ENCODE peak calls at places on chromosomes 12 and 14, in seven cellular contexts. C, T, D, F, B, P and U are unnamed samples.

GRCh38 chr12:121812320-121812871 is 8.6 kb downstream of the SETD1B start:
- DNase-seq in C (peak; percentile 98), T (no peak), D (peak; percentile 92), F (no peak), B (peak; percentile 43), P (peak; percentile 58), U (peak; percentile 74)

GRCh38 chr14:58878740-58879139 is 241.0 kb downstream of the DACT1 start:
- DNase-seq in C (no peak), T (no peak), D (no peak), F (no peak), B (no peak), P (no peak), U (no peak)

GRCh38 chr12:120110550-120111501 is 5.7 kb downstream of the RAB35 start:
- DNase-seq in C (no peak), T (no peak), D (no peak), F (peak; percentile 77), B (peak; percentile 29), P (peak; percentile 79), U (peak; percentile 66)

GRCh38 chr12:31234955-31235867 is 90.7 kb downstream of the SINHCAF start:
- DNase-seq in C (peak; percentile 65), T (peak; percentile 66), D (peak; percentile 49), F (no peak), B (no peak), P (peak; percentile 10), U (no peak)

GRCh38 chr12:38886064-38886463 is 19.3 kb downstream of the CPNE8 start:
- DNase-seq in C (no peak), T (no peak), D (no peak), F (no peak), B (no peak), P (no peak), U (no peak)

GRCh38 chr12:59372971-59373370 is 222.9 kb upstream of the SLC16A7 start:
- DNase-seq in C (peak; percentile 5), T (peak; percentile 13), D (no peak), F (no peak), B (no peak), P (no peak), U (no peak)

GRCh38 chr14:104741803-104742251 is 11.1 kb upstream of the SIVA1 start:
- DNase-seq in C (no peak), T (no peak), D (no peak), F (no peak), B (no peak), P (no peak), U (no peak)

GRCh38 chr14:67440513-67440912 is 28.5 kb upstream of the PLEK2 start:
- DNase-seq in C (no peak), T (no peak), D (no peak), F (no peak), B (no peak), P (no peak), U (no peak)

GRCh38 chr12:124817076-124818000 is 46.3 kb downstream of the SCARB1 start:
- DNase-seq in C (no peak), T (no peak), D (no peak), F (no peak), B (no peak), P (no peak), U (no peak)

GRCh38 chr14:24839617-24840203 is 205.7 kb upstream of the GZMB start:
- DNase-seq in C (no peak), T (no peak), D (no peak), F (no peak), B (no peak), P (no peak), U (no peak)

GRCh38 chr12:90152897-90153624 is 444.4 kb upstream of the ATP2B1 start:
- DNase-seq in C (no peak), T (no peak), D (no peak), F (no peak), B (no peak), P (no peak), U (no peak)

GRCh38 chr12:27966870-27967269 is 5.7 kb downstream of the PTHLH start:
- DNase-seq in C (peak; percentile 92), T (no peak), D (peak; percentile 80), F (no peak), B (no peak), P (no peak), U (no peak)

GRCh38 chr14:81801921-81802320 is 268.3 kb upstream of the SEL1L start:
- DNase-seq in C (no peak), T (no peak), D (no peak), F (no peak), B (no peak), P (no peak), U (no peak)

GRCh38 chr12:103626498-103626897 is 39.4 kb downstream of the STAB2 start:
- DNase-seq in C (no peak), T (peak; percentile 33), D (peak; percentile 67), F (no peak), B (no peak), P (no peak), U (no peak)

GRCh38 chr12:49094104-49094948 is at the start of gene DHH:
- DNase-seq in C (no peak), T (no peak), D (no peak), F (no peak), B (no peak), P (no peak), U (no peak)

GRCh38 chr14:67668559-67668958 is 5.9 kb downstream of the VTI1B start:
- DNase-seq in C (no peak), T (no peak), D (no peak), F (peak; percentile 41), B (no peak), P (no peak), U (peak; percentile 29)

GRCh38 chr12:109927622-109928021 is 27.5 kb downstream of the TCHP start:
- DNase-seq in C (peak; percentile 81), T (peak; percentile 77), D (peak; percentile 78), F (no peak), B (peak; percentile 22), P (peak; percentile 46), U (peak; percentile 62)

GRCh38 chr12:77601069-77601468 is 229.6 kb upstream of the NAV3 start:
- DNase-seq in C (no peak), T (no peak), D (no peak), F (no peak), B (no peak), P (no peak), U (no peak)

GRCh38 chr12:107884769-107885694 is 110.5 kb downstream of the ASCL4 start:
- DNase-seq in C (peak; percentile 51), T (peak; percentile 68), D (peak; percentile 43), F (peak; percentile 21), B (peak; percentile 29), P (peak; percentile 68), U (peak; percentile 64)

GRCh38 chr12:52382854-52383253 is 2.6 kb downstream of the KRT84 start:
- DNase-seq in C (no peak), T (no peak), D (no peak), F (no peak), B (no peak), P (no peak), U (no peak)

GRCh38 chr12:89949457-89950195 is 241.0 kb upstream of the ATP2B1 start:
- DNase-seq in C (no peak), T (peak; percentile 20), D (peak; percentile 71), F (peak; percentile 69), B (no peak), P (peak; percentile 60), U (peak; percentile 67)

GRCh38 chr14:85468815-85469214 is 61.1 kb upstream of the FLRT2 start:
- DNase-seq in C (no peak), T (no peak), D (no peak), F (no peak), B (no peak), P (no peak), U (no peak)

GRCh38 chr12:15978431-15978950 is 67.4 kb downstream of the DERA start:
- DNase-seq in C (peak; percentile 20), T (no peak), D (no peak), F (no peak), B (no peak), P (no peak), U (no peak)

GRCh38 chr12:128966411-128966810 is 113.1 kb downstream of the GLT1D1 start:
- DNase-seq in C (no peak), T (no peak), D (no peak), F (no peak), B (no peak), P (peak; percentile 6), U (no peak)

GRCh38 chr12:68131867-68132414 is 27.6 kb downstream of the IFNG start:
- DNase-seq in C (no peak), T (no peak), D (no peak), F (no peak), B (no peak), P (no peak), U (no peak)

GRCh38 chr14:90558041-90558982 is 161.5 kb downstream of the CALM1 start:
- DNase-seq in C (no peak), T (no peak), D (no peak), F (no peak), B (no peak), P (no peak), U (no peak)

GRCh38 chr12:116319851-116320621 is 42.5 kb upstream of the MED13L start:
- DNase-seq in C (peak; percentile 77), T (no peak), D (no peak), F (no peak), B (peak; percentile 28), P (no peak), U (no peak)

GRCh38 chr12:99154264-99154982 is 493.1 kb upstream of the GARIN6 start:
- DNase-seq in C (no peak), T (no peak), D (no peak), F (no peak), B (no peak), P (no peak), U (no peak)

GRCh38 chr12:1863823-1864222 is 43.5 kb downstream of the LRTM2 start:
- DNase-seq in C (no peak), T (no peak), D (no peak), F (no peak), B (no peak), P (no peak), U (no peak)